ENCODE peak calls at places on chromosome 20, in six cellular contexts. V is heart right ventricle, E is uterus, K is transverse colon, O is sigmoid colon, J is IMR-90. N is an unnamed sample. For H3K27me3, the result is how much of the 10 kb centered on the place peaks cover.

GRCh38 chr20:5660346-5660745 is 89.9 kb upstream of the SHLD1 start:
- DNase-seq in E (no peak), O (no peak), K (no peak), V (no peak), J (peak), N (no peak)

GRCh38 chr20:63966944-63967322 is 2.8 kb downstream of the ZNF512B start:
- DNase-seq in E (peak), K (no peak), J (no peak), O (peak), V (peak), N (no peak)

GRCh38 chr20:53942973-53943372 is 127.4 kb downstream of the BCAS1 start:
- DNase-seq in E (no peak), V (no peak), O (no peak), K (no peak), J (no peak), N (no peak)

GRCh38 chr20:47318027-47318595 is 38.4 kb downstream of the ZMYND8 start:
- DNase-seq in K (peak), V (peak), E (peak), J (peak), O (peak), N (no peak)

GRCh38 chr20:58667975-58668374 is 16.9 kb downstream of the STX16 start:
- DNase-seq in V (no peak), J (no peak), K (no peak), O (no peak), E (no peak), N (no peak)

GRCh38 chr20:44208770-44209169 is 1.8 kb downstream of the OSER1 start:
- DNase-seq in E (no peak), J (peak), V (no peak), O (no peak), K (no peak), N (no peak)

GRCh38 chr20:52348434-52348833 is 156.9 kb upstream of the ZFP64 start:
- DNase-seq in O (no peak), V (no peak), J (no peak), E (no peak), K (no peak), N (no peak)

GRCh38 chr20:37907677-37908397 is 4.9 kb downstream of the VSTM2L start:
- DNase-seq in J (peak), K (no peak), V (no peak), E (no peak), O (no peak), N (no peak)

GRCh38 chr20:20225325-20225724 is 142.6 kb upstream of the INSM1 start:
- DNase-seq in E (no peak), O (no peak), K (no peak), J (no peak), V (no peak), N (no peak)

GRCh38 chr20:45779011-45779915 is 12.4 kb downstream of the WFDC3 start:
- DNase-seq in V (peak), J (peak), E (peak), O (peak), K (peak), N (peak)

GRCh38 chr20:21643417-21643816 is 62.0 kb upstream of the PAX1 start:
- DNase-seq in O (no peak), K (no peak), J (no peak), V (no peak), E (no peak), N (no peak)

GRCh38 chr20:58583586-58583985 is 67.5 kb upstream of the STX16 start:
- DNase-seq in E (no peak), V (no peak), J (no peak), O (no peak), K (no peak), N (no peak)

GRCh38 chr20:21432911-21433310 is 35.6 kb upstream of the NKX2-4 start:
- DNase-seq in V (no peak), O (no peak), J (no peak), K (no peak), E (no peak), N (no peak)

GRCh38 chr20:14986026-14986655 is 648.7 kb upstream of the FLRT3 start:
- DNase-seq in J (no peak), E (peak), V (no peak), O (no peak), K (peak), N (no peak)

GRCh38 chr20:58141496-58141895 is 87.0 kb downstream of the ANKRD60 start:
- DNase-seq in J (no peak), O (peak), V (no peak), K (no peak), E (no peak), N (no peak)

GRCh38 chr20:58312836-58313235 is 3.3 kb downstream of the RAB22A start:
- DNase-seq in E (no peak), J (no peak), V (no peak), O (no peak), K (no peak), N (no peak)

GRCh38 chr20:7911586-7912330 is 28.5 kb downstream of the HAO1 start:
- DNase-seq in J (no peak), O (no peak), E (no peak), K (no peak), V (peak), N (no peak)

GRCh38 chr20:53688085-53688484 is 94.4 kb upstream of the ZNF217 start:
- DNase-seq in O (no peak), E (no peak), J (no peak), K (no peak), V (no peak), N (no peak)

GRCh38 chr20:791056-791455 is 22.8 kb upstream of the SLC52A3 start:
- DNase-seq in O (no peak), J (no peak), K (no peak), E (no peak), V (no peak), N (no peak)

GRCh38 chr20:46541229-46541935 is 9.1 kb downstream of the OCSTAMP start:
- DNase-seq in K (no peak), E (no peak), J (no peak), O (no peak), V (no peak), N (no peak)

GRCh38 chr20:47606414-47607207 is 104.9 kb downstream of the NCOA3 start:
- DNase-seq in O (no peak), K (no peak), J (no peak), E (no peak), V (no peak), N (no peak)

GRCh38 chr20:38209736-38210405 is 44.8 kb upstream of the TGM2 start:
- DNase-seq in E (no peak), J (no peak), V (no peak), K (no peak), O (no peak), N (no peak)

GRCh38 chr20:19901226-19901625 is 115.9 kb upstream of the NAA20 start:
- DNase-seq in O (no peak), K (no peak), E (no peak), J (no peak), V (no peak), N (no peak)

GRCh38 chr20:37904845-37905244 is 1.9 kb downstream of the VSTM2L start:
- DNase-seq in K (no peak), J (no peak), O (no peak), E (no peak), V (no peak), N (no peak)

GRCh38 chr20:1761116-1761515 is 103.5 kb upstream of the SIRPG start:
- DNase-seq in J (peak), K (no peak), O (no peak), E (no peak), V (no peak), N (no peak)

GRCh38 chr20:24937579-24937978 is 11.5 kb upstream of the CST7 start:
- DNase-seq in V (no peak), J (no peak), O (peak), E (no peak), K (no peak), N (no peak)

GRCh38 chr20:45306431-45306982 is at the start of gene RBPJL:
- DNase-seq in K (no peak), V (no peak), O (no peak), E (no peak), J (no peak), N (no peak)

GRCh38 chr20:32793059-32793458 is 26.7 kb upstream of the MAPRE1 start:
- DNase-seq in O (no peak), K (no peak), E (no peak), J (no peak), V (no peak), N (no peak)

GRCh38 chr20:19784511-19785172 is 26.6 kb downstream of the RIN2 start:
- DNase-seq in E (peak), J (peak), O (peak), V (peak), K (peak), N (peak)

GRCh38 chr20:58720890-58721289 is 28.3 kb downstream of the NPEPL1 start:
- DNase-seq in V (no peak), K (no peak), E (no peak), O (no peak), J (no peak), N (no peak)

GRCh38 chr20:47276856-47277541 is 79.5 kb downstream of the ZMYND8 start:
- DNase-seq in J (peak), K (no peak), E (peak), V (peak), O (peak), N (peak)

GRCh38 chr20:24462461-24463010 is 6.9 kb upstream of the SYNDIG1 start:
- DNase-seq in E (no peak), O (no peak), J (no peak), K (no peak), V (no peak), N (no peak)

GRCh38 chr20:19308151-19308550 is 95.7 kb downstream of the SLC24A3 start:
- DNase-seq in O (no peak), K (no peak), J (no peak), E (no peak), V (no peak), N (no peak)

GRCh38 chr20:20368414-20369352 is 779 bp downstream of the INSM1 start:
- DNase-seq in J (no peak), O (no peak), V (no peak), E (no peak), K (no peak), N (no peak)

GRCh38 chr20:59043698-59044097 is 1.1 kb upstream of the PRELID3B start:
- DNase-seq in O (no peak), V (no peak), K (no peak), E (no peak), J (no peak), N (no peak)

GRCh38 chr20:46710149-46710913 is 882 bp downstream of the SLC2A10 start:
- DNase-seq in O (no peak), J (no peak), V (no peak), E (no peak), K (peak), N (no peak)

DNA sequence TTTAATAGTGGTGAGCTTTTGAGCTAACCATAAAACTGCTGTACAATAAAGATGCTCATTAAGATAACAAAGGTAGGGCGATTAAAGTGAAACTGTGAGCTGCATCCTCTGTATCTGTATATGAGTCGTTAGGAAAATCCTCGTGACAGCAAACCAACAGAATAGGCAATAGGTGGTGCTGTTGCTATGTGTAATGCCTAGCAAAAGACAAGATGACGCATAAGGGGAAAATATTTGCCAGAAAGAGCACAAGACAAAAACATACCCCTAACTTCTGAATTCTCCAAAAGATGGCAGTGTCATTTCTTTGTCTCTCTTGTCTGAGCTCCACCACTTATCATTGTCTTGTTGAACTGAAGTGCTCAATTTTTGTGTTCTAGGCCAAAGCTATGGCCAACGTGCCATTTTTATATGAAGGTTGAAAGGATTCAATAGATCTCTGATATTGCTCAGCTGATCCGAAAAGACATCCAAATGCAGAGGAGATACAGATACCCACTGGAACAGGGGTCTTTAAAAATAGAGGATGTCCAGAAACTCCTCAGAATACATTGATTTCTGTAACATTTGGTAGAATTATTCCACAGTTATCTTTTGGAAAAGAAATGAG is 56.3 kb upstream of the ANKEF1 start:
- DNase-seq in O (no peak), J (peak), E (peak), V (peak), K (peak), N (no peak)
- TF ChIP-seq CTCF in O (peak), J (peak), E (peak), V (peak), K (peak), N (peak)

DNA sequence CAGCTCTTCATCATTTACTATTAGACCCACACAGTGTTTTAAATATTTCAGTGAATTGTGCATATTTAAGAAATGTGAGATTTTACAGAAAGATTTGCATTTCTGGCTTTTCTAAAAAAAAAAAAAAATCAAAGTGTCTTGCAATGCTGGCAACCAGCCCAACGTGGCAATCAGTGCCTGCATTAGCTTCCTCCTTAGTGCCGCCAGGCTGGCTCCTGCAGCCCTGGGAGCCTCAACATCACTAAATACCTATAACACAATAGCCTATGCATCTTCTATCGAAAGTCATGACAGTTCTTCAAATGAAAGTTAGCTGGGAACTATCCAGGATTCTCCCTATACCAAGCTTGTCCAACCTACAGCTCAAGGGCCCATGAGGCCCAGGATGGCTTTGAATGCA is 9.4 kb upstream of the CD93 start:
- DNase-seq in O (peak), V (no peak), J (no peak), K (no peak), E (no peak), N (no peak)
- H3K27me3 ChIP-seq in O (under half), V (under half), J (half or more), K (under half), E (under half), N (under half)

DNA sequence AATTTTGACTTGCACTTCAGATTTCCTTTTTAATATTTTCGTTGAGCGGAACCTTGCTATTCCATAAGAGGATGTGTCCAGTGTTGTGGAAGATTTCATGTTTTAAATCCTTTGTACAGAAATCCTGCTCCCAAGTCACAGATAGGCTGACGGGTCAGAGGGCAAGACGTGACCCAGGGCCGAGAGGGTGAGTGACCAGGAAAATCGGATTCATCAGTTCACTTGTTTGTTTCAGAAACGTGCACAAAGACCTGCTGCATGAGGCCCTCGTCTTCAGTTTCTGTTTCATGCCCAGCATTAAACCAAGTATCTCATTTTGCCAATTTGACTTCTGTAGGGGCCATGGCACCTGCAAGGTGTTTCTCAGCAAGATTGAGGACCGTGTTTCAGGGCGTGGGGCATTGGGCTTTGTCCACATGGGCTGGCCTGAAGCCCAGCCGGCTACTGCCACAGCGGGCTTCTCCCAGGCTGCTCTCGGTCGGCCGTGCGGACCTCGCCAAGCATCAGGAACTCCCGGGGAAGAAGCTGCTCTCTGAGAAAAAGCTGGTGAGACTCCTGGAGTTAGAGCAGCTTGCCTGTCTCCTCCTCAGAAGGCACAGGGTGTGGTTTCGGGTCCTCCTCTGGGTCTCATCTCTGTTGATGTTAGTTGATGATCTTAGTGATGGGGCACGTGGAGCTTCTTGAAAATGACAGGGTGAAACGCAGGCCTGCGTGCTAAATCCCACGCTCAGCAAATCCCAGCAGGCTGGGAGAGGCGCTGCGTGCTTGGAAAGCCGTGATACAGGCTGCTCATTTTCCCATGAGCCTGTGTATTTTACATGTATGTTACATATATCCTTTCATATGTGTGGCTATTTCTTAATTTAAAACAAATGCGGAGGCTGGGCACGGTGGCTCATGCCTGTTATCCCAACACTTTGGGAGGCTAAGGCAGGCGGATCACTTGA is 10.5 kb downstream of the MTG2 start:
- DNase-seq in V (no peak), O (no peak), J (no peak), E (no peak), K (no peak), N (peak)
- TF ChIP-seq CTCF in V (no peak), O (no peak), J (no peak), E (no peak), K (no peak), N (no peak)

DNA sequence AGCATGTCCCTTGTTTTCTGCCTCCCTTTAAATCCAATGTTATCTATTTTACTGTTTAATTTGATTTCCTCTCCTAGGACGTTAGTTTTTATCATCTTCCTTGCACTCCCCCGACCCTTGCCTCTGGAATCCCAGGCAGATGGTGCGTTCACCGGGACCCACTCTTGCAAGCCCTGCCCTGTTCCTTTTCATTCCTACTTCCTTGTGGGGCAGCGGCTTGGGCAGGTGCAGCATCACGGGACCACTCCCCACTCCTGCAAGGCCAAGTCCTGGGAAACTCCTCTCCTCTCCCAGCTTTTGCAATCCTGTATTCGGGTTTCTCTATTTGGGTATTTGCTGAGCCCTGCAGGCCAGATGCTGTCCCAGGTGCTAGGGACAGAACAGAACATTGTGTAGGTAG is 5.8 kb upstream of the CDH4 start:
- DNase-seq in O (no peak), E (no peak), K (no peak), J (no peak), V (no peak), N (no peak)
- H3K27me3 ChIP-seq in O (half or more), E (under half), K (under half), J (half or more), V (half or more), N (under half)

GRCh38 chr20:3250091-3250504 is 11.1 kb upstream of the SLC4A11 start:
- DNase-seq in J (no peak), V (no peak), K (no peak), O (no peak), E (no peak), N (no peak)
- TF ChIP-seq CTCF in J (peak), V (no peak), K (no peak), O (no peak), E (no peak), N (no peak)

GRCh38 chr20:56956536-56956935 is 309.9 kb downstream of the BMP7 start:
- DNase-seq in O (no peak), J (no peak), E (no peak), K (no peak), V (no peak), N (no peak)
- H3K27me3 ChIP-seq in O (under half), J (under half), E (under half), K (under half), V (half or more), N (under half)

N was measured in psoas muscle.